ENCODE peak calls at places on chromosome 6, in four cellular contexts. One of them, this sample, is unnamed.
A peak's percentile ranks its signal among the peaks of the same experiment; 100 is the strongest.

GRCh38 chr6:91291071-91291470 is 704.2 kb upstream of the MAP3K7 start:
- DNase-seq in GM12878: no peak
- DNase-seq in endothelial cell of umbilical vein: no peak
- DNase-seq in A549: no peak
- DNase-seq in this sample: no peak

GRCh38 chr6:110731196-110731595 is 84.1 kb downstream of the CDK19 start:
- DNase-seq in GM12878: no peak
- DNase-seq in A549: no peak
- DNase-seq in endothelial cell of umbilical vein: no peak
- DNase-seq in this sample: no peak

GRCh38 chr6:4936681-4937041 is 67.2 kb downstream of the RPP40 start:
- DNase-seq in GM12878: no peak
- DNase-seq in endothelial cell of umbilical vein: peak; percentile 67
- DNase-seq in A549: peak; percentile 53
- DNase-seq in this sample: peak; percentile 65

GRCh38 chr6:39228111-39228971 is 934 bp downstream of the KCNK5 start:
- DNase-seq in GM12878: no peak
- DNase-seq in A549: no peak
- DNase-seq in endothelial cell of umbilical vein: no peak
- DNase-seq in this sample: peak; percentile 54

GRCh38 chr6:15623282-15624116 is 39.3 kb downstream of the DTNBP1 start:
- DNase-seq in GM12878: no peak
- DNase-seq in A549: no peak
- DNase-seq in endothelial cell of umbilical vein: peak; percentile 25
- DNase-seq in this sample: peak; percentile 58

GRCh38 chr6:71721642-71722041 is 164.7 kb upstream of the RIMS1 start:
- DNase-seq in A549: no peak
- DNase-seq in endothelial cell of umbilical vein: no peak
- DNase-seq in GM12878: no peak
- DNase-seq in this sample: no peak

GRCh38 chr6:52726741-52727535 is 36.3 kb downstream of the GSTA2 start:
- DNase-seq in A549: no peak
- DNase-seq in GM12878: no peak
- DNase-seq in endothelial cell of umbilical vein: no peak
- DNase-seq in this sample: no peak

GRCh38 chr6:160174681-160175080 is 53.1 kb downstream of the SLC22A1 start:
- DNase-seq in A549: no peak
- DNase-seq in endothelial cell of umbilical vein: no peak
- DNase-seq in GM12878: no peak
- DNase-seq in this sample: no peak

GRCh38 chr6:29522241-29522640 is 34.5 kb upstream of the MAS1L start:
- DNase-seq in GM12878: no peak
- DNase-seq in endothelial cell of umbilical vein: no peak
- DNase-seq in A549: no peak
- DNase-seq in this sample: no peak

GRCh38 chr6:87250019-87250418 is 72.4 kb upstream of the SMIM8 start:
- DNase-seq in GM12878: no peak
- DNase-seq in endothelial cell of umbilical vein: no peak
- DNase-seq in A549: no peak
- DNase-seq in this sample: no peak

GRCh38 chr6:154926366-154926765 is 68.7 kb upstream of the TIAM2 start:
- DNase-seq in endothelial cell of umbilical vein: peak; percentile 56
- DNase-seq in A549: no peak
- DNase-seq in GM12878: no peak
- DNase-seq in this sample: no peak

GRCh38 chr6:87815449-87815848 is 113.4 kb upstream of the AKIRIN2 start:
- DNase-seq in A549: no peak
- DNase-seq in endothelial cell of umbilical vein: no peak
- DNase-seq in GM12878: no peak
- DNase-seq in this sample: no peak

GRCh38 chr6:109455161-109455501 is 441 bp downstream of the MICAL1 start:
- DNase-seq in GM12878: no peak
- DNase-seq in endothelial cell of umbilical vein: peak; percentile 22
- DNase-seq in A549: no peak
- DNase-seq in this sample: peak; percentile 76

GRCh38 chr6:84422380-84422968 is 195.0 kb upstream of the CEP162 start:
- DNase-seq in endothelial cell of umbilical vein: peak; percentile 77
- DNase-seq in GM12878: no peak
- DNase-seq in A549: peak; percentile 64
- DNase-seq in this sample: peak; percentile 59

GRCh38 chr6:33633462-33634158 is 12.5 kb downstream of the ITPR3 start:
- DNase-seq in A549: peak; percentile 33
- DNase-seq in GM12878: no peak
- DNase-seq in endothelial cell of umbilical vein: peak; percentile 66
- DNase-seq in this sample: peak; percentile 56

GRCh38 chr6:81859884-81860283 is 107.4 kb upstream of the TENT5A start:
- DNase-seq in GM12878: no peak
- DNase-seq in endothelial cell of umbilical vein: peak; percentile 28
- DNase-seq in A549: no peak
- DNase-seq in this sample: peak; percentile 19

DNA sequence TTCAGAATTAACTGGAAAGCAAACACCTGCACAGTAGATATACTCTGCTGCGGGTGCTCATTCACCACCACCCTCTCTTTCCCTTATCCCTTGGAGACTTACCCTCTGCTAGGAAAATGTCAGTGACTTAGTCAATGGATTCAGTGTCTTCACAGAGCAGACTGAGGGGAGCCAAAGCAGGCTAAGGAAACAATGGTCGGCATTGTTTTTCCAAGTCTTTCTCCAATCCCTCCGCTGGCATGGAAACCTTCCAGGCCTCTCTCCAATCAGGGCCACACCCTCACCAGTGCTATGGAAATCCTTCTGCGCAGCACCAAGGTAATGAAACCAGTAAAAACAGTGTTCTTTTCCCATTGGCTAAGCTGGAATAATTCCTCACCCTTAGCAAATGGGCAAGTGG is 531.2 kb downstream of the TFAP2B start:
- DNase-seq in A549: no peak
- DNase-seq in GM12878: no peak
- DNase-seq in endothelial cell of umbilical vein: no peak
- DNase-seq in this sample: no peak
- TF ChIP-seq MYC in A549: no peak
- TF ChIP-seq MYC in GM12878: no peak
- TF ChIP-seq MYC in endothelial cell of umbilical vein: no peak
- TF ChIP-seq MYC in this sample: no peak

GRCh38 chr6:85449818-85450577 is at the start of gene NT5E:
- DNase-seq in GM12878: no peak
- DNase-seq in endothelial cell of umbilical vein: peak; percentile 79
- DNase-seq in A549: peak; percentile 77
- DNase-seq in this sample: no peak
- TF ChIP-seq MYC in GM12878: no peak
- TF ChIP-seq MYC in endothelial cell of umbilical vein: no peak
- TF ChIP-seq MYC in A549: no peak
- TF ChIP-seq MYC in this sample: no peak

GRCh38 chr6:168596316-168596715 is 155.3 kb downstream of the SMOC2 start:
- DNase-seq in GM12878: no peak
- DNase-seq in A549: no peak
- DNase-seq in endothelial cell of umbilical vein: no peak
- DNase-seq in this sample: no peak
- TF ChIP-seq MYC in GM12878: no peak
- TF ChIP-seq MYC in A549: no peak
- TF ChIP-seq MYC in endothelial cell of umbilical vein: no peak
- TF ChIP-seq MYC in this sample: no peak

DNA sequence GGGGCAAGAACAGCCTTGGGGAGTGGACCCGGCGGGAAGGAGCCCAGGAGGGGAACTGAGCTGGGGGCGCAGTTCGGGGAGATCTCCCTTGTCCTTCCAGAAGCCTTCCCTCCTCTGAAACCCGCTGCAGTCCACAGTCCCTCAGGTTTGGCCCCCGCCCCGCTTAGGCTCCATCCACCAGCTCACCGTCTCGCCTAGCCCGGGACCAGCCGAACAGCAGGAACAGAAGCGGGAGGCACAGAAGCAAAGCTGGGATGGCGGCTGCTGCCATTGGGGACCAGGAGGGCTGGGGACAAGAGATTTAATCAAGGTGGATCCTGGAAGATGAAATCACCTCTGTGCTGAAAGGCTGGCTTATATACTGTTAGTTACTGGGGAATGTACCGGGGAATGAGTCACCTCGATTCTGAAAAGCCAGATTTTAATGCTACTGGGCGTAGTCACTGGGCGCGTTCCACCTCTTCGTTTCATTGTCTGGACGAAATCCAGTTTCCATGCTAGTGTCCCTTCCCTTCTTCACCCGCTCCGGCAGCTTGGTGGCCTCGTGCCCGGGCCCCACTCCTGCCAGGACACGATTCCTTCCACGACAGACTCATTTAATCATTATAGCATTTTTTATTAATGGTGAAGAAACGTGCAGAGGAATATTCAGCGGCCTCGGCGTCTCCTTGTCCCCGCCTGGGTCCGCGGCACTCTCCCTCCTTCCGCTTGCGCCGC is at the start of gene RAET1L:
- DNase-seq in A549: peak; percentile 17
- DNase-seq in endothelial cell of umbilical vein: peak; percentile 35
- DNase-seq in GM12878: no peak
- DNase-seq in this sample: no peak
- TF ChIP-seq MYC in A549: no peak
- TF ChIP-seq MYC in endothelial cell of umbilical vein: no peak
- TF ChIP-seq MYC in GM12878: no peak
- TF ChIP-seq MYC in this sample: no peak

GRCh38 chr6:23505021-23505420 is 621.0 kb upstream of the NRSN1 start:
- DNase-seq in A549: no peak
- DNase-seq in endothelial cell of umbilical vein: no peak
- DNase-seq in GM12878: no peak
- DNase-seq in this sample: no peak
- TF ChIP-seq MYC in A549: no peak
- TF ChIP-seq MYC in endothelial cell of umbilical vein: no peak
- TF ChIP-seq MYC in GM12878: no peak
- TF ChIP-seq MYC in this sample: no peak

GRCh38 chr6:131936156-131936555 is 15.0 kb downstream of the CCN2 start:
- DNase-seq in GM12878: no peak
- DNase-seq in A549: no peak
- DNase-seq in endothelial cell of umbilical vein: no peak
- DNase-seq in this sample: no peak
- TF ChIP-seq MYC in GM12878: no peak
- TF ChIP-seq MYC in A549: no peak
- TF ChIP-seq MYC in endothelial cell of umbilical vein: no peak
- TF ChIP-seq MYC in this sample: no peak

GRCh38 chr6:7140631-7141366 is 33.0 kb downstream of the RREB1 start:
- DNase-seq in endothelial cell of umbilical vein: peak; percentile 73
- DNase-seq in GM12878: no peak
- DNase-seq in A549: peak; percentile 60
- DNase-seq in this sample: peak; percentile 93

GRCh38 chr6:7137335-7138106 is 29.8 kb downstream of the RREB1 start:
- DNase-seq in endothelial cell of umbilical vein: peak; percentile 37
- DNase-seq in A549: peak; percentile 40
- DNase-seq in GM12878: no peak
- DNase-seq in this sample: peak; percentile 81

GRCh38 chr6:7139835-7140470 is 32.2 kb downstream of the RREB1 start:
- DNase-seq in endothelial cell of umbilical vein: no peak
- DNase-seq in GM12878: no peak
- DNase-seq in A549: no peak
- DNase-seq in this sample: no peak

GRCh38 chr6:7138111-7138510 is 30.4 kb downstream of the RREB1 start:
- DNase-seq in GM12878: no peak
- DNase-seq in A549: no peak
- DNase-seq in endothelial cell of umbilical vein: no peak
- DNase-seq in this sample: no peak

DNA sequence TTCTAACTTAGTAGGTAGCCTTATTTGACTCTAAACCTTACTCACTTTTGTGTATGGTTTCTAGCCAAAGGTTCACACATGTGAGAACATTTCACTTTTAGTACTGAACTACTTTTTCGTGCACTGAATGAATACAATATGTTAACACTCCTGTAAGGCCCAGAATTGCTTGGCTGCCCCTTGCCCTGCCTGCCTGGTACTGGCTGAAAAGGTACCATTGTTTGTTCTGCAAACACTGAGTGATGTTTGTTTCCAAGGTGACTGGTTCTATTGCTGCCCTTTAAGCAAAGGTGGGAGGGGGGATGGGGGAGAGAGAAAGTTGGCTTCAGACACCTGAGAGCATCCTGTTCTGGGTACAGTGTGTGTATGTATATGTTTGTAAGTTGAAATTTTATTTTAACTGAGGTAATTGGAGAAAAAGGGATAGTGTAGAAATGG is 31.2 kb downstream of the RREB1 start:
- DNase-seq in A549: peak; percentile 66
- DNase-seq in endothelial cell of umbilical vein: no peak
- DNase-seq in GM12878: no peak
- DNase-seq in this sample: no peak
- TF ChIP-seq MYC in A549: no peak
- TF ChIP-seq MYC in endothelial cell of umbilical vein: no peak
- TF ChIP-seq MYC in GM12878: no peak
- TF ChIP-seq MYC in this sample: no peak

GRCh38 chr6:168671028-168671862 is 230.3 kb downstream of the SMOC2 start:
- DNase-seq in endothelial cell of umbilical vein: no peak
- DNase-seq in A549: no peak
- DNase-seq in GM12878: no peak
- DNase-seq in this sample: no peak
- TF ChIP-seq MYC in endothelial cell of umbilical vein: no peak
- TF ChIP-seq MYC in A549: no peak
- TF ChIP-seq MYC in GM12878: no peak
- TF ChIP-seq MYC in this sample: no peak

GRCh38 chr6:73145690-73146089 is 79.6 kb downstream of the KHDC1L start:
- DNase-seq in endothelial cell of umbilical vein: no peak
- DNase-seq in GM12878: no peak
- DNase-seq in A549: no peak
- DNase-seq in this sample: no peak

GRCh38 chr6:73143551-73143950 is 81.7 kb downstream of the KHDC1L start:
- DNase-seq in endothelial cell of umbilical vein: no peak
- DNase-seq in A549: no peak
- DNase-seq in GM12878: no peak
- DNase-seq in this sample: no peak

GRCh38 chr6:73139681-73140080 is 85.6 kb downstream of the KHDC1L start:
- DNase-seq in endothelial cell of umbilical vein: no peak
- DNase-seq in GM12878: no peak
- DNase-seq in A549: no peak
- DNase-seq in this sample: no peak

DNA sequence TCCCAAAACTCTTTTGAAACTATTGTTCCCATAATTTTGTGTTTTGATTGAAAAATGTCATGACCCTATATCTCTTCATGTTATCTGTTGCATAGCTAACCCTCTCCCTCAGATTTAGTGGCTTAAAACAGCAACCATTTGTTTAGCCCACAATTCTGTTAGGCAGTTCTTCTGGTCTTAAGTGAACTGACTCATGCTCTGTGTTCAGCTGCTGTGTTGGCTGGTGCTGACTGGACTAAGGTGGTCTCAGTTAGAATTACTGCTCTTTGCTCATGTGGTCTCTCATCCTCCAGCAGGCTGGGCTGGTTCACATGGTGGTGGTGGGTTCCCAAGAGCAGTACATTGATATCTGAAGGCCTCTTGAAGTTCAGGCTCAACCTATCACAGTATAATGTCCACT is 80.8 kb downstream of the KHDC1L start:
- DNase-seq in GM12878: no peak
- DNase-seq in A549: no peak
- DNase-seq in endothelial cell of umbilical vein: no peak
- DNase-seq in this sample: no peak
- TF ChIP-seq MYC in GM12878: no peak
- TF ChIP-seq MYC in A549: no peak
- TF ChIP-seq MYC in endothelial cell of umbilical vein: no peak
- TF ChIP-seq MYC in this sample: no peak